ENCODE peak calls at places on chromosomes 16 and 17, in nine cellular contexts. C is astrocyte, A is cardiac fibroblast, U is HFF-Myc, K is GM23248, S is spleen, H is foreskin fibroblast, M is astrocyte of the spinal cord, G is kidney. B is an unnamed sample.

GRCh38 chr17:74445156-74445555 is 13.3 kb downstream of the GPRC5C start:
- DNase-seq in C (no peak), A (no peak), U (no peak), K (no peak), S (no peak), H (no peak), M (no peak), G (no peak), B (no peak)

GRCh38 chr16:57801856-57802634 is at the start of gene KIFC3:
- DNase-seq in C (peak; percentile 65), A (peak; percentile 83), U (no peak), K (peak; percentile 92), S (peak; percentile 93), H (peak; percentile 91), M (peak; percentile 73), G (peak; percentile 95), B (no peak)

GRCh38 chr17:2020721-2021120 is 4.4 kb downstream of the RTN4RL1 start:
- DNase-seq in C (no peak), A (no peak), U (no peak), K (no peak), S (peak; percentile 80), H (no peak), M (no peak), G (no peak), B (no peak)

GRCh38 chr17:40021471-40021961 is 6.3 kb downstream of the CSF3 start:
- DNase-seq in C (peak; percentile 35), A (peak; percentile 68), U (peak; percentile 72), K (peak; percentile 92), S (no peak), H (peak; percentile 99), M (peak; percentile 42), G (no peak), B (no peak)

GRCh38 chr17:74574489-74575142 is 7.3 kb upstream of the CD300H start:
- DNase-seq in C (no peak), A (no peak), U (no peak), K (no peak), S (no peak), H (no peak), M (no peak), G (no peak), B (no peak)

GRCh38 chr17:80116276-80116922 is 15.0 kb downstream of the GAA start:
- DNase-seq in C (no peak), A (no peak), U (no peak), K (no peak), S (no peak), H (peak; percentile 41), M (peak; percentile 3), G (peak; percentile 34), B (no peak)

GRCh38 chr17:31907342-31907975 is 6.0 kb upstream of the UTP6 start:
- DNase-seq in C (peak; percentile 69), A (peak; percentile 74), U (no peak), K (peak; percentile 51), S (no peak), H (peak; percentile 76), M (peak; percentile 70), G (no peak), B (no peak)

GRCh38 chr16:26951950-26952349 is 114.8 kb upstream of the C16orf82 start:
- DNase-seq in C (no peak), A (no peak), U (no peak), K (peak; percentile 32), S (no peak), H (peak; percentile 43), M (no peak), G (no peak), B (no peak)

GRCh38 chr16:57023541-57024249 is 34.3 kb downstream of the NLRC5 start:
- DNase-seq in C (no peak), A (no peak), U (no peak), K (no peak), S (peak; percentile 73), H (no peak), M (no peak), G (no peak), B (no peak)

GRCh38 chr17:81912441-81913309 is 1.5 kb upstream of the PCYT2 start:
- DNase-seq in C (no peak), A (no peak), U (no peak), K (no peak), S (peak; percentile 79), H (no peak), M (no peak), G (no peak), B (no peak)

GRCh38 chr17:30590086-30590485 is 112.9 kb downstream of the GOSR1 start:
- DNase-seq in C (no peak), A (no peak), U (no peak), K (peak; percentile 4), S (no peak), H (no peak), M (no peak), G (no peak), B (no peak)

GRCh38 chr17:19448341-19449268 is 37.6 kb downstream of the RNF112 start:
- DNase-seq in C (peak; percentile 98), A (peak; percentile 99), U (peak; percentile 93), K (peak; percentile 95), S (no peak), H (peak; percentile 94), M (peak; percentile 94), G (no peak), B (no peak)

GRCh38 chr17:63082952-63083351 is 116.9 kb downstream of the TANC2 start:
- DNase-seq in C (peak; percentile 53), A (peak; percentile 9), U (no peak), K (peak; percentile 51), S (no peak), H (peak; percentile 26), M (peak; percentile 16), G (no peak), B (no peak)

GRCh38 chr16:47565454-47565853 is 104.3 kb downstream of the PHKB start:
- DNase-seq in C (peak; percentile 49), A (peak; percentile 77), U (peak; percentile 35), K (peak; percentile 77), S (no peak), H (peak; percentile 12), M (peak; percentile 52), G (no peak), B (peak; percentile 24)

GRCh38 chr17:60151355-60151754 is 1.6 kb downstream of the CA4 start:
- DNase-seq in C (no peak), A (no peak), U (no peak), K (no peak), S (no peak), H (no peak), M (no peak), G (no peak), B (no peak)

DNA sequence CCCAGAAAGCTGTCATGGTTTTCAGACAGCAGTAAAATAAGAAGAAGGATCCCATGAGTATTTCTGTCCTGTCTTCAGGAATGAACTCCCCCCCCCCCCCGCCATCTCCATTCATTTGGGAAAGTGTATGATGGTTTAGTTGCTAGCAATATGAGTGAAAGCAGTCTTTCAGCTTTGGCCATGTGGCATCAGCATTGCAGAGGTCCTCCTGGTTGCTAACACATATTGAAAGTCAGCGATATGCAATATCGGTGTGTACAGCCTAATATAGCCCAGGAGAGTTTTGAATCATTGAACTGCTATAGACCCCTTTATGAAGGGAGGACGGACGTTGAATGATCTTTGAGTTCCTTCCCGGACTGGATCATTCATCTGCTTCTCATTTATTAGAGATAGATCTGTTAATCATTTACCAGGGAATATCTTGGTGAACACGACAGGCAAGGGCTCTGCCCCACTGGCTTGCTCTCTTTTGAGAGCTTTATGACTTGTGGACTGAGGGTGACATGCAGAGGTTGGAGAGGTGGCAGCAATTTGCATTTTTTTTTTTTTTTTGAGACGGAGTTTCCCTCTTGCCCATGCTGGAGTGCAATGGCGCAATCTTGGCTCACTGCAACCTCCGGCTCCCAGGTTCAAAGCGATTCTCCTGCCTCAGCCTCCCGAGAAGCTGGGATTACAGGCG is 25.2 kb downstream of the DEF8 start:
- DNase-seq in C (no peak), A (no peak), U (no peak), K (no peak), S (no peak), H (no peak), M (no peak), G (no peak), B (no peak)
- H3K4me3 ChIP-seq in C (peak overlapping the region; percentile 86), A (no peak overlapping the region), U (peak overlapping the region; percentile 68), K (peak overlapping the region; percentile 96), S (no peak overlapping the region), H (peak overlapping the region; percentile 98), M (peak overlapping the region; percentile 96), G (peak overlapping the region; percentile 86), B (peak overlapping the region; percentile 93)

DNA sequence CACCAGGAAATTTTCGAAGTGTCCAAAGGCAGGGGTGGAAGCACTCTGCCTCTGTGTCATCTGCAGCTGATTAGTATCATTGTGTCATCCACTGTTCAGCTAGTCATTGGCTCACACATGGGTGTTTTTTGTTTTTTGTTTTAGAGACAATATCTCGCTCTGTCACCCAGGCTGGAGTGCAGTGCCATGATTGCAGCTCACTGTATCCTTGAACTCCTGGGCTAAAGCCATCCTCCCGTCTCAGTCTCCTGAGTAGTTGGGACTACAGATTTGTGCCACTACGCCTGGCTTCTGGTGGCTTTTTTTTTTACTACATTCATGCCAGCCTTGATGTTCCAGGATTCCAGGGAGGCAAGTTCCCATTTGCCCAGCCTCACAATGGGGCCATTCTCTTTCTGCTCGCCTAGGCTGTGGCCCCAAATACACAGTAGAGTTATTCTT is 32.5 kb upstream of the MYO18A start:
- DNase-seq in C (no peak), A (no peak), U (no peak), K (peak; percentile 83), S (no peak), H (peak; percentile 77), M (no peak), G (no peak), B (no peak)
- H3K4me3 ChIP-seq in C (no peak overlapping the region), A (no peak overlapping the region), U (no peak overlapping the region), K (no peak overlapping the region), S (no peak overlapping the region), H (no peak overlapping the region), M (no peak overlapping the region), G (no peak overlapping the region), B (no peak overlapping the region)

GRCh38 chr16:7216719-7217118 is 115.9 kb upstream of the RBFOX1 start:
- DNase-seq in C (no peak), A (no peak), U (no peak), K (no peak), S (no peak), H (no peak), M (no peak), G (no peak), B (no peak)
- H3K4me3 ChIP-seq in C (no peak overlapping the region), A (no peak overlapping the region), U (no peak overlapping the region), K (no peak overlapping the region), S (no peak overlapping the region), H (no peak overlapping the region), M (no peak overlapping the region), G (no peak overlapping the region), B (no peak overlapping the region)

GRCh38 chr16:71428883-71429282 is 13.0 kb downstream of the TLE7 start:
- DNase-seq in C (no peak), A (peak; percentile 48), U (no peak), K (peak; percentile 13), S (no peak), H (no peak), M (no peak), G (no peak), B (no peak)

GRCh38 chr16:71426069-71426879 is 15.6 kb downstream of the TLE7 start:
- DNase-seq in C (peak; percentile 87), A (peak; percentile 78), U (peak; percentile 90), K (peak; percentile 70), S (peak; percentile 61), H (peak; percentile 87), M (peak; percentile 76), G (no peak), B (peak; percentile 80)

GRCh38 chr16:71425746-71426068 is 16.1 kb downstream of the TLE7 start:
- DNase-seq in C (no peak), A (no peak), U (no peak), K (no peak), S (peak; percentile 61), H (no peak), M (no peak), G (no peak), B (no peak)

GRCh38 chr16:71428385-71428784 is 13.5 kb downstream of the TLE7 start:
- DNase-seq in C (no peak), A (no peak), U (no peak), K (no peak), S (no peak), H (no peak), M (no peak), G (no peak), B (no peak)

GRCh38 chr16:71426880-71427615 is 14.8 kb downstream of the TLE7 start:
- DNase-seq in C (no peak), A (no peak), U (no peak), K (no peak), S (peak; percentile 17), H (no peak), M (no peak), G (no peak), B (no peak)
- H3K4me3 ChIP-seq in C (no peak overlapping the region), A (no peak overlapping the region), U (no peak overlapping the region), K (no peak overlapping the region), S (no peak overlapping the region), H (no peak overlapping the region), M (no peak overlapping the region), G (no peak overlapping the region), B (no peak overlapping the region)